ENCODE peak calls at places on chromosomes 1 and 21, in four cellular contexts. B is adipocyte, M is GM12865, J is pancreas. S is an unnamed sample.

GRCh38 chr1:245605480-245606156 is 450.8 kb downstream of the KIF26B start:
- DNase-seq in B (peak), M (no peak), J (no peak), S (peak)

GRCh38 chr1:104933846-104934245 is 1184.1 kb downstream of the AMY1C start:
- DNase-seq in B (no peak), M (peak), J (no peak), S (no peak)

GRCh38 chr1:5891736-5892135 is 100.5 kb downstream of the NPHP4 start:
- DNase-seq in B (peak), M (no peak), J (no peak), S (no peak)

GRCh38 chr1:41721039-41721438 is 197.7 kb downstream of the HIVEP3 start:
- DNase-seq in B (no peak), M (peak), J (no peak), S (no peak)

GRCh38 chr21:45073301-45074047 is 906 bp upstream of the ADARB1 start:
- DNase-seq in B (peak), M (peak), J (peak), S (peak)

GRCh38 chr1:61182049-61182448 is 99.7 kb downstream of the NFIA start:
- DNase-seq in B (peak), M (no peak), J (no peak), S (no peak)

GRCh38 chr1:226035915-226036314 is 26.6 kb upstream of the H3-3A start:
- DNase-seq in B (no peak), M (no peak), J (no peak), S (no peak)

GRCh38 chr1:46618746-46619415 is 2.3 kb upstream of the MOB3C start:
- DNase-seq in B (no peak), M (no peak), J (no peak), S (no peak)

GRCh38 chr1:167221126-167221803 is 579 bp downstream of the POU2F1 start:
- DNase-seq in B (peak), M (no peak), J (peak), S (no peak)

GRCh38 chr1:112704511-112704907 is 2.4 kb downstream of the RHOC start:
- DNase-seq in B (no peak), M (no peak), J (no peak), S (no peak)

GRCh38 chr1:234276389-234276788 is 96.9 kb upstream of the COA6 start:
- DNase-seq in B (no peak), M (no peak), J (no peak), S (no peak)

GRCh38 chr1:154635162-154635561 is 27.2 kb upstream of the ADAR start:
- DNase-seq in B (no peak), M (no peak), J (no peak), S (no peak)

GRCh38 chr1:168861421-168862023 is 132.5 kb upstream of the DPT start:
- DNase-seq in B (no peak), M (no peak), J (no peak), S (no peak)

GRCh38 chr1:2194319-2194897 is at the start of gene FAAP20:
- DNase-seq in B (peak), M (peak), J (peak), S (peak)

GRCh38 chr1:24154215-24154614 is 11.3 kb upstream of the IL22RA1 start:
- DNase-seq in B (no peak), M (no peak), J (no peak), S (no peak)
- H3K4me3 ChIP-seq in B (no peak), M (no peak), J (no peak), S (no peak)

GRCh38 chr1:151549199-151549598 is 9.1 kb downstream of the TUFT1 start:
- DNase-seq in B (no peak), M (no peak), J (no peak), S (no peak)
- H3K4me3 ChIP-seq in B (no peak), M (no peak), J (no peak), S (no peak)

GRCh38 chr1:22650089-22650693 is 2.8 kb upstream of the C1QB start:
- DNase-seq in B (no peak), M (no peak), J (no peak), S (no peak)
- H3K4me3 ChIP-seq in B (no peak), M (no peak), J (no peak), S (no peak)

DNA sequence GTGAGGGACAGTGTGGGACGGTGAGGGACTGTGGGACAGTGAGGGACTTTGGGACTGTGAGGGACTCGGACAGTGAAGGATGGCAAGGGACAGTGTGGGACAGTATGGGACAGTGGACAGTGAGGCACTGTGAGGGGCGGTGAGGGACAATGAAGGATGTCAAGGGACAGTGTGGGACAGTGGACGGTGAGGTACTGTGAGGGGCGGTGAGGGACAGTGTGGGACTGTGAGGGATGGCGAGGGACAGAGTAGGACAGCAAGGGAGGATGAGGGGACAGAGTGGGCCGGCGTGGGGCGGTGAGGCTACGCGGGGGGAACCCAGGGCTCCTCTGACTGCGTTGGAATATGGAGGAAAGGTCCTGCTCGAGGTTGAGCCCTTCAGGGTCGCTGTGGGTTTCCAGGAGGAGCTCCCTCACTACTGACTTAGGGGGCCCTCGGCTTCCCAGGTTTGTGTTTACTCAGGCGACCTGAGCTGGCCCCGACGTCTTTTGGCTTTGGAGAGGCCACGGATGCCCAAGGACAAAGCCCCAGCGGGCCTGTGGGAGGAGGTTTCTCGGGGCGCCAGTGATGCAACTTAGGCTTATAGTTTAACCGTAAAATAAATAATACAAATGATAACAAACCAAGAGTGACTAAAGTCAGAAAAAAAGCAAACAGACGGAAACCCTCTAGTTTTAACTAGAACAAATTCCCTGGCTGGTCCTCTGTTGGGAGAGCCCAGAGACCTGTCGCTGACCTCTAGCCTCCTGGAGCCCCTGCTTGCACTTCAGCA is 1.1 kb upstream of the ERRFI1 start:
- DNase-seq in B (peak), M (no peak), J (peak), S (no peak)
- H3K4me3 ChIP-seq in B (peak), M (no peak), J (peak), S (no peak)

GRCh38 chr1:109197163-109198042 is 16.3 kb upstream of the SARS1 start:
- DNase-seq in B (peak), M (peak), J (no peak), S (no peak)
- H3K4me3 ChIP-seq in B (peak), M (no peak), J (no peak), S (no peak)

GRCh38 chr1:161487483-161487827 is 17.8 kb upstream of the FCGR2A start:
- DNase-seq in B (no peak), M (no peak), J (no peak), S (no peak)
- H3K4me3 ChIP-seq in B (peak), M (no peak), J (no peak), S (no peak)

DNA sequence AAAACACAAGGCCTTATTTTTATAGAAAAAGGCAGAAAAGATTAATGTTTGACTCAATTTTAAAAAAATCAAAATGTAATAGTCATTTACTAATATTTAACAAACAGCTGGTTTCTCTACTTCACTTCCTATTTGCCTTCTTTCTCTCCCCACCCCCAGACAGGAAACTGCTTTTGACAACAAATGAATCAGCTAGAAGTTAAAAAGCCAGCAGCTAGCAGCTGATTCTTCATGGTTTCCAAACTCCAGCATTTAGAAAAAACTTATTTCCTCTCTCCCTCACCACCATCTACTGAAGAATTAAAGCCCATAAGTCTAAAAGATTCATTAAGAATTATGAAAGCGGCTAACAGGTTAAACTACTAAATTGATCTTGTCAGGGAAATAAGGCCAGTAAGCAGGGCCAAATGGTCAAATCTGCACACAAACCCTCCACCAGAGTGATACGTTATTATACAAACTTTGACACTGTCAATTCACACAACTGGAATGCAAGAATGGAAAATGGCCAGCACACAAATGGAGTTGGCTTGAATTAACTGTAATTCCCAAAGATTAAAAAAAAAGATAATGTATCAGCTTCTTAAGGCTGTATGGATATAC is 4.0 kb downstream of the WDR26 start:
- DNase-seq in B (peak), M (peak), J (no peak), S (peak)
- H3K4me3 ChIP-seq in B (peak), M (peak), J (peak), S (peak)

GRCh38 chr1:91720044-91720443 is 165.9 kb downstream of the TGFBR3 start:
- DNase-seq in B (no peak), M (no peak), J (no peak), S (no peak)
- H3K4me3 ChIP-seq in B (no peak), M (no peak), J (no peak), S (no peak)

GRCh38 chr1:230827801-230828200 is 40.5 kb downstream of the C1orf198 start:
- DNase-seq in B (no peak), M (no peak), J (no peak), S (no peak)
- H3K4me3 ChIP-seq in B (no peak), M (no peak), J (no peak), S (no peak)